ENCODE peak calls at places on chromosomes 6 and 20, in six cellular contexts. One of them, this sample, is unnamed.

GRCh38 chr20:63176035-63176434 is 39.9 kb downstream of the YTHDF1 start:
- DNase-seq in caudate nucleus: peak; percentile 33
- DNase-seq in breast epithelium: no peak
- DNase-seq in upper lobe of right lung: no peak
- DNase-seq in heart right ventricle: no peak
- DNase-seq in CD4-positive, CD25-positive, alpha-beta regulatory T cell: no peak
- DNase-seq in this sample: no peak

GRCh38 chr6:16318538-16318937 is 80.2 kb downstream of the GMPR start:
- DNase-seq in caudate nucleus: peak; percentile 27
- DNase-seq in breast epithelium: no peak
- DNase-seq in upper lobe of right lung: no peak
- DNase-seq in heart right ventricle: no peak
- DNase-seq in CD4-positive, CD25-positive, alpha-beta regulatory T cell: no peak
- DNase-seq in this sample: no peak

GRCh38 chr6:1129141-1129540 is 182.8 kb upstream of the FOXQ1 start:
- DNase-seq in caudate nucleus: no peak
- DNase-seq in breast epithelium: peak; percentile 40
- DNase-seq in upper lobe of right lung: no peak
- DNase-seq in heart right ventricle: peak; percentile 55
- DNase-seq in CD4-positive, CD25-positive, alpha-beta regulatory T cell: no peak
- DNase-seq in this sample: no peak

GRCh38 chr6:155710704-155711103 is 255.1 kb upstream of the NOX3 start:
- DNase-seq in caudate nucleus: no peak
- DNase-seq in breast epithelium: no peak
- DNase-seq in upper lobe of right lung: no peak
- DNase-seq in heart right ventricle: no peak
- DNase-seq in CD4-positive, CD25-positive, alpha-beta regulatory T cell: no peak
- DNase-seq in this sample: no peak

GRCh38 chr6:11139051-11139960 is 27.8 kb upstream of the ERVFRD-1 start:
- DNase-seq in caudate nucleus: no peak
- DNase-seq in breast epithelium: no peak
- DNase-seq in upper lobe of right lung: no peak
- DNase-seq in heart right ventricle: no peak
- DNase-seq in CD4-positive, CD25-positive, alpha-beta regulatory T cell: no peak
- DNase-seq in this sample: no peak

GRCh38 chr6:71621918-71622519 is 264.3 kb upstream of the RIMS1 start:
- DNase-seq in caudate nucleus: no peak
- DNase-seq in breast epithelium: no peak
- DNase-seq in upper lobe of right lung: no peak
- DNase-seq in heart right ventricle: no peak
- DNase-seq in CD4-positive, CD25-positive, alpha-beta regulatory T cell: no peak
- DNase-seq in this sample: peak; percentile 4

GRCh38 chr6:144190593-144190992 is 40.3 kb downstream of the STX11 start:
- DNase-seq in caudate nucleus: no peak
- DNase-seq in breast epithelium: no peak
- DNase-seq in upper lobe of right lung: no peak
- DNase-seq in heart right ventricle: peak; percentile 29
- DNase-seq in CD4-positive, CD25-positive, alpha-beta regulatory T cell: no peak
- DNase-seq in this sample: no peak

GRCh38 chr6:100281471-100281878 is 183.2 kb downstream of the SIM1 start:
- DNase-seq in caudate nucleus: no peak
- DNase-seq in breast epithelium: no peak
- DNase-seq in upper lobe of right lung: no peak
- DNase-seq in heart right ventricle: no peak
- DNase-seq in CD4-positive, CD25-positive, alpha-beta regulatory T cell: no peak
- DNase-seq in this sample: no peak

GRCh38 chr20:59443558-59443957 is 143.1 kb downstream of the EDN3 start:
- DNase-seq in caudate nucleus: no peak
- DNase-seq in breast epithelium: no peak
- DNase-seq in upper lobe of right lung: no peak
- DNase-seq in heart right ventricle: no peak
- DNase-seq in CD4-positive, CD25-positive, alpha-beta regulatory T cell: no peak
- DNase-seq in this sample: no peak

GRCh38 chr6:39108041-39108839 is 6.7 kb downstream of the SAYSD1 start:
- DNase-seq in caudate nucleus: no peak
- DNase-seq in breast epithelium: no peak
- DNase-seq in upper lobe of right lung: no peak
- DNase-seq in heart right ventricle: no peak
- DNase-seq in CD4-positive, CD25-positive, alpha-beta regulatory T cell: no peak
- DNase-seq in this sample: no peak

GRCh38 chr20:46709459-46710148 is at the start of gene SLC2A10:
- DNase-seq in caudate nucleus: peak; percentile 12
- DNase-seq in breast epithelium: no peak
- DNase-seq in upper lobe of right lung: peak; percentile 87
- DNase-seq in heart right ventricle: peak; percentile 64
- DNase-seq in CD4-positive, CD25-positive, alpha-beta regulatory T cell: no peak
- DNase-seq in this sample: no peak

GRCh38 chr6:78460711-78461110 is 406.6 kb upstream of the IRAK1BP1 start:
- DNase-seq in caudate nucleus: no peak
- DNase-seq in breast epithelium: no peak
- DNase-seq in upper lobe of right lung: no peak
- DNase-seq in heart right ventricle: no peak
- DNase-seq in CD4-positive, CD25-positive, alpha-beta regulatory T cell: no peak
- DNase-seq in this sample: no peak

GRCh38 chr20:52972965-52973819 is 1.0 kb downstream of the TSHZ2 start:
- DNase-seq in caudate nucleus: no peak
- DNase-seq in breast epithelium: peak; percentile 45
- DNase-seq in upper lobe of right lung: no peak
- DNase-seq in heart right ventricle: no peak
- DNase-seq in CD4-positive, CD25-positive, alpha-beta regulatory T cell: no peak
- DNase-seq in this sample: no peak

GRCh38 chr6:69937402-69938131 is 71.2 kb downstream of the COL19A1 start:
- DNase-seq in caudate nucleus: no peak
- DNase-seq in breast epithelium: no peak
- DNase-seq in upper lobe of right lung: no peak
- DNase-seq in heart right ventricle: no peak
- DNase-seq in CD4-positive, CD25-positive, alpha-beta regulatory T cell: no peak
- DNase-seq in this sample: no peak

GRCh38 chr6:78867370-78868040 is at the start of gene IRAK1BP1:
- DNase-seq in caudate nucleus: peak; percentile 88
- DNase-seq in breast epithelium: peak; percentile 48
- DNase-seq in upper lobe of right lung: peak; percentile 93
- DNase-seq in heart right ventricle: peak; percentile 81
- DNase-seq in CD4-positive, CD25-positive, alpha-beta regulatory T cell: peak; percentile 80
- DNase-seq in this sample: peak; percentile 95

GRCh38 chr20:59405226-59405815 is 104.9 kb downstream of the EDN3 start:
- DNase-seq in caudate nucleus: no peak
- DNase-seq in breast epithelium: no peak
- DNase-seq in upper lobe of right lung: no peak
- DNase-seq in heart right ventricle: no peak
- DNase-seq in CD4-positive, CD25-positive, alpha-beta regulatory T cell: no peak
- DNase-seq in this sample: no peak

GRCh38 chr20:22460803-22461202 is 123.6 kb downstream of the FOXA2 start:
- DNase-seq in caudate nucleus: no peak
- DNase-seq in breast epithelium: no peak
- DNase-seq in upper lobe of right lung: no peak
- DNase-seq in heart right ventricle: no peak
- DNase-seq in CD4-positive, CD25-positive, alpha-beta regulatory T cell: no peak
- DNase-seq in this sample: no peak

GRCh38 chr20:22462975-22463914 is 121.1 kb downstream of the FOXA2 start:
- DNase-seq in caudate nucleus: no peak
- DNase-seq in breast epithelium: no peak
- DNase-seq in upper lobe of right lung: no peak
- DNase-seq in heart right ventricle: no peak
- DNase-seq in CD4-positive, CD25-positive, alpha-beta regulatory T cell: no peak
- DNase-seq in this sample: no peak

GRCh38 chr20:22466447-22467171 is 117.8 kb downstream of the FOXA2 start:
- DNase-seq in caudate nucleus: no peak
- DNase-seq in breast epithelium: no peak
- DNase-seq in upper lobe of right lung: no peak
- DNase-seq in heart right ventricle: no peak
- DNase-seq in CD4-positive, CD25-positive, alpha-beta regulatory T cell: no peak
- DNase-seq in this sample: no peak

GRCh38 chr20:22465622-22466446 is 118.5 kb downstream of the FOXA2 start:
- DNase-seq in caudate nucleus: no peak
- DNase-seq in breast epithelium: no peak
- DNase-seq in upper lobe of right lung: no peak
- DNase-seq in heart right ventricle: no peak
- DNase-seq in CD4-positive, CD25-positive, alpha-beta regulatory T cell: no peak
- DNase-seq in this sample: no peak

GRCh38 chr20:22464312-22465003 is 119.9 kb downstream of the FOXA2 start:
- DNase-seq in caudate nucleus: no peak
- DNase-seq in breast epithelium: no peak
- DNase-seq in upper lobe of right lung: no peak
- DNase-seq in heart right ventricle: no peak
- DNase-seq in CD4-positive, CD25-positive, alpha-beta regulatory T cell: no peak
- DNase-seq in this sample: no peak
- H3K27ac ChIP-seq in caudate nucleus: no peak overlapping the region
- H3K27ac ChIP-seq in breast epithelium: no peak overlapping the region
- H3K27ac ChIP-seq in upper lobe of right lung: no peak overlapping the region
- H3K27ac ChIP-seq in heart right ventricle: no peak overlapping the region
- H3K27ac ChIP-seq in CD4-positive, CD25-positive, alpha-beta regulatory T cell: no peak overlapping the region
- H3K27ac ChIP-seq in this sample: no peak overlapping the region

DNA sequence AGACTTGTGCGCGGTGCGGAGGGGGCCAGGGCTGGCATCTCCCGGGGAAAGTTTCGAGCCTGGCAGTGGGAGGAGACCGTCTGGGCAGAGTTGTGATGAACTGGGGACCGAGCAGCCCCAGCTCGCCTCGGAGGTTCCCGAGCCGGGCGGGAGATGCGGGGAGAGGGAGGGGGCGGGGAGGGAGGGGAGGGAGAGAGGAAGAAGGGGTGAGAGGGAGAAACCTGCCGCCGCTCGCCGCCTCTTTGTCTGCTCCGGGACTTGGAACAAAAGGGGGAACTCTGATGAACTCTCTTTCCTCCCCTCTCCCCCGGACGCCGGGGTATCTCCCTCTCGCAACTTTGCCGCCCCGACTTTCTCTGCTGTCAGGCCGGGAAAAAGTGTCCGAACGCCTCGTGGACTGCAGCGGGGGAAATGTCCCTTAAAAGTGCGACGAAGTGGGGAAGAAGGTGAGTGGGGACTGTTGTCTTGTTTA is 72.7 kb downstream of the SOX4 start:
- DNase-seq in caudate nucleus: no peak
- DNase-seq in breast epithelium: peak; percentile 58
- DNase-seq in upper lobe of right lung: no peak
- DNase-seq in heart right ventricle: peak; percentile 18
- DNase-seq in CD4-positive, CD25-positive, alpha-beta regulatory T cell: no peak
- DNase-seq in this sample: no peak
- H3K27ac ChIP-seq in caudate nucleus: no peak overlapping the region
- H3K27ac ChIP-seq in breast epithelium: peak overlapping the region; percentile 93
- H3K27ac ChIP-seq in upper lobe of right lung: peak overlapping the region; percentile 42
- H3K27ac ChIP-seq in heart right ventricle: peak overlapping the region; percentile 31
- H3K27ac ChIP-seq in CD4-positive, CD25-positive, alpha-beta regulatory T cell: no peak overlapping the region
- H3K27ac ChIP-seq in this sample: no peak overlapping the region

GRCh38 chr6:44219053-44219814 is 2.5 kb downstream of the MYMX start:
- DNase-seq in caudate nucleus: peak; percentile 60
- DNase-seq in breast epithelium: peak; percentile 75
- DNase-seq in upper lobe of right lung: peak; percentile 94
- DNase-seq in heart right ventricle: peak; percentile 88
- DNase-seq in CD4-positive, CD25-positive, alpha-beta regulatory T cell: no peak
- DNase-seq in this sample: peak; percentile 70

GRCh38 chr6:44221961-44222335 is 1.4 kb upstream of the SLC29A1 start:
- DNase-seq in caudate nucleus: no peak
- DNase-seq in breast epithelium: no peak
- DNase-seq in upper lobe of right lung: no peak
- DNase-seq in heart right ventricle: no peak
- DNase-seq in CD4-positive, CD25-positive, alpha-beta regulatory T cell: no peak
- DNase-seq in this sample: no peak

GRCh38 chr6:44221291-44221960 is 2.0 kb upstream of the SLC29A1 start:
- DNase-seq in caudate nucleus: peak; percentile 66
- DNase-seq in breast epithelium: peak; percentile 99
- DNase-seq in upper lobe of right lung: peak; percentile 94
- DNase-seq in heart right ventricle: peak; percentile 92
- DNase-seq in CD4-positive, CD25-positive, alpha-beta regulatory T cell: peak; percentile 69
- DNase-seq in this sample: peak; percentile 85

GRCh38 chr6:44220913-44221290 is 2.5 kb upstream of the SLC29A1 start:
- DNase-seq in caudate nucleus: no peak
- DNase-seq in breast epithelium: no peak
- DNase-seq in upper lobe of right lung: no peak
- DNase-seq in heart right ventricle: no peak
- DNase-seq in CD4-positive, CD25-positive, alpha-beta regulatory T cell: no peak
- DNase-seq in this sample: no peak

DNA sequence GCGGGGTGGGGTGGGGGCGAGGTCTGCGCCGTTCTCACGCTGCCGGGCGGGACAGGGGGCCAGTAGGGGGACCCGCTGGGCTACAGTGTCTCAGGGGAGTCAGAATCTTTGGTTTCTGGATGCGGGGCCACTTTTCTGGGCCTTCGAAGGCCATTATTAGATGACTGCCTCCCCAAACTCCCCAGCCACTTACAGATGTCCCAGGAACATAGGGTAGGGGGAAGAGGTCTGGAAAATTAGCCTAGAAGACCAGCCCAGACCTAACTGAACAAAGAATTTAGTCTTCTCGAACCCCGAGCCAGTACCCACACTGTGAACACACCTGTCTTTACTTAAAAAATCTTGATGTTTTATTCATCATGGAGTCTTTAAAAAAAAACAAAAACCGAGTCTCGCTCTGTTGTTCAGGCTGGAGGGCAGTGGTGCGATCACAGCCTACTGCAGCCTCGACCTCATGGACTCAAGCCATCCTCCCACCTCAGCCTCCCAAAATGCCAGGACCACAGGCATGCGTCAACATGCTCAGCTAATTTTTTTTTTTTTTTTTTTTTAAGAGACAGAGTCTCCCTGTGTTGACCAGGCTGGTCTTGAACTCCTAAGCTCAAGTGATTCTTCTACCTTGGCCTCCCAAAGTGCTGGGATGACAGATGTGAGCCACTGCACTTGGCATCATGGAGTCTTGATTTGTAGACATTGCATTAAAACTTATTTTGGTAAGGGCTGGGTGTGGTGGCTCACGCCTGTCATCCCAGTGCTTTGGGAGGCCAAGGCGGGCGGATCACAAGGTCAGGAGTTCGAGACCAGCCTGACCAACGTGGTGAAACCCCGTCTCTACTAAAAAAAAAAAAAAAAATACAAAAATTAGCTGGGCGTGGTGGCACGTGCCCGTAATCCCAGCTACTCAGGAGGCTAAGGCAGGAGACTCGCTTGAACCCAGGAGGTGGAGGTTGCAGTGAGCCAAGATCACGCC is 3.3 kb upstream of the SLC29A1 start:
- DNase-seq in caudate nucleus: no peak
- DNase-seq in breast epithelium: no peak
- DNase-seq in upper lobe of right lung: no peak
- DNase-seq in heart right ventricle: no peak
- DNase-seq in CD4-positive, CD25-positive, alpha-beta regulatory T cell: no peak
- DNase-seq in this sample: no peak
- H3K27ac ChIP-seq in caudate nucleus: no peak overlapping the region
- H3K27ac ChIP-seq in breast epithelium: peak overlapping the region; percentile 98
- H3K27ac ChIP-seq in upper lobe of right lung: peak overlapping the region; percentile 84
- H3K27ac ChIP-seq in heart right ventricle: peak overlapping the region; percentile 95
- H3K27ac ChIP-seq in CD4-positive, CD25-positive, alpha-beta regulatory T cell: no peak overlapping the region
- H3K27ac ChIP-seq in this sample: peak overlapping the region; percentile 27

GRCh38 chr6:135497412-135498177 is at the start of gene AHI1:
- DNase-seq in caudate nucleus: peak; percentile 94
- DNase-seq in breast epithelium: peak; percentile 89
- DNase-seq in upper lobe of right lung: peak; percentile 98
- DNase-seq in heart right ventricle: peak; percentile 91
- DNase-seq in CD4-positive, CD25-positive, alpha-beta regulatory T cell: peak; percentile 83
- DNase-seq in this sample: peak; percentile 95

GRCh38 chr6:135496805-135497411 is 632 bp downstream of the AHI1 start:
- DNase-seq in caudate nucleus: no peak
- DNase-seq in breast epithelium: no peak
- DNase-seq in upper lobe of right lung: no peak
- DNase-seq in heart right ventricle: no peak
- DNase-seq in CD4-positive, CD25-positive, alpha-beta regulatory T cell: no peak
- DNase-seq in this sample: no peak

GRCh38 chr6:135503703-135504475 is 6.3 kb upstream of the AHI1 start:
- DNase-seq in caudate nucleus: no peak
- DNase-seq in breast epithelium: no peak
- DNase-seq in upper lobe of right lung: no peak
- DNase-seq in heart right ventricle: no peak
- DNase-seq in CD4-positive, CD25-positive, alpha-beta regulatory T cell: no peak
- DNase-seq in this sample: no peak

GRCh38 chr6:135498178-135498841 is 770 bp upstream of the AHI1 start:
- DNase-seq in caudate nucleus: peak; percentile 66
- DNase-seq in breast epithelium: peak; percentile 78
- DNase-seq in upper lobe of right lung: peak; percentile 68
- DNase-seq in heart right ventricle: peak; percentile 72
- DNase-seq in CD4-positive, CD25-positive, alpha-beta regulatory T cell: peak; percentile 63
- DNase-seq in this sample: peak; percentile 69

GRCh38 chr6:135499441-135500340 is 2.2 kb upstream of the AHI1 start:
- DNase-seq in caudate nucleus: no peak
- DNase-seq in breast epithelium: no peak
- DNase-seq in upper lobe of right lung: no peak
- DNase-seq in heart right ventricle: no peak
- DNase-seq in CD4-positive, CD25-positive, alpha-beta regulatory T cell: no peak
- DNase-seq in this sample: no peak
- H3K27ac ChIP-seq in caudate nucleus: peak overlapping the region; percentile 98
- H3K27ac ChIP-seq in breast epithelium: no peak overlapping the region
- H3K27ac ChIP-seq in upper lobe of right lung: no peak overlapping the region
- H3K27ac ChIP-seq in heart right ventricle: no peak overlapping the region
- H3K27ac ChIP-seq in CD4-positive, CD25-positive, alpha-beta regulatory T cell: no peak overlapping the region
- H3K27ac ChIP-seq in this sample: no peak overlapping the region